ENCODE peak calls at places on chromosomes 7 and 10, in seven cellular contexts. H is omental fat pad, U is NCI-H2171 treated with DMSO at 0.1 percent for 48 hours, T is neural crest cell, Z is fibroblast of lung, W is substantia nigra, E is colonic mucosa. V is an unnamed sample.

GRCh38 chr10:31697271-31698168 is 231.1 kb downstream of the ARHGAP12 start:
- DNase-seq in H (peak), U (peak), T (no peak), Z (peak), W (peak), E (peak), V (peak)

GRCh38 chr10:114291516-114291915 is 52.5 kb downstream of the VWA2 start:
- DNase-seq in H (no peak), U (no peak), T (no peak), Z (no peak), W (no peak), E (no peak), V (no peak)

GRCh38 chr10:60266513-60266912 is 123.2 kb downstream of the ANK3 start:
- DNase-seq in H (no peak), U (no peak), T (no peak), Z (no peak), W (no peak), E (no peak), V (no peak)

GRCh38 chr7:89334785-89335184 is 539.2 kb upstream of the TEX47 start:
- DNase-seq in H (no peak), U (no peak), T (no peak), Z (no peak), W (no peak), E (no peak), V (no peak)

GRCh38 chr10:75180592-75180991 is 30.0 kb upstream of the VDAC2 start:
- DNase-seq in H (no peak), U (no peak), T (no peak), Z (peak), W (no peak), E (no peak), V (no peak)

GRCh38 chr10:61890430-61890829 is 11.1 kb upstream of the ARID5B start:
- DNase-seq in H (no peak), U (no peak), T (no peak), Z (peak), W (no peak), E (no peak), V (no peak)

GRCh38 chr7:97006146-97006950 is 995 bp downstream of the DLX6 start:
- DNase-seq in H (no peak), U (peak), T (no peak), Z (peak), W (no peak), E (no peak), V (no peak)

GRCh38 chr7:7524121-7524520 is 11.6 kb downstream of the COL28A1 start:
- DNase-seq in H (no peak), U (no peak), T (no peak), Z (no peak), W (no peak), E (no peak), V (no peak)

GRCh38 chr10:71975087-71975890 is 11.1 kb downstream of the CHST3 start:
- DNase-seq in H (no peak), U (no peak), T (no peak), Z (no peak), W (peak), E (peak), V (no peak)

GRCh38 chr10:92972066-92972870 is 88.3 kb upstream of the CYP26C1 start:
- DNase-seq in H (no peak), U (no peak), T (no peak), Z (peak), W (no peak), E (peak), V (peak)

GRCh38 chr7:55441668-55442305 is 76.7 kb downstream of the LANCL2 start:
- DNase-seq in H (no peak), U (no peak), T (no peak), Z (peak), W (no peak), E (no peak), V (peak)

GRCh38 chr7:41096921-41097320 is 606.0 kb downstream of the INHBA start:
- DNase-seq in H (no peak), U (no peak), T (no peak), Z (peak), W (no peak), E (no peak), V (no peak)

GRCh38 chr7:137694405-137694804 is 152.4 kb downstream of the DGKI start:
- DNase-seq in H (no peak), U (peak), T (no peak), Z (no peak), W (no peak), E (no peak), V (no peak)

GRCh38 chr10:74900297-74900696 is 73.9 kb downstream of the KAT6B start:
- DNase-seq in H (no peak), U (no peak), T (no peak), Z (no peak), W (no peak), E (no peak), V (no peak)

GRCh38 chr7:32089678-32090077 is 19.5 kb upstream of the PDE1C start:
- DNase-seq in H (no peak), U (no peak), T (no peak), Z (peak), W (no peak), E (no peak), V (no peak)

GRCh38 chr7:66859794-66860645 is 61.0 kb upstream of the TMEM248 start:
- DNase-seq in H (no peak), U (no peak), T (no peak), Z (peak), W (no peak), E (no peak), V (no peak)

GRCh38 chr7:92071032-92071431 is 63.2 kb downstream of the CYP51A1 start:
- DNase-seq in H (no peak), U (no peak), T (no peak), Z (no peak), W (no peak), E (peak), V (no peak)

GRCh38 chr7:43562383-43562782 is 20.5 kb upstream of the STK17A start:
- DNase-seq in H (no peak), U (no peak), T (no peak), Z (no peak), W (no peak), E (no peak), V (no peak)

GRCh38 chr7:75951506-75951905 is 36.6 kb downstream of the POR start:
- DNase-seq in H (no peak), U (no peak), T (no peak), Z (peak), W (no peak), E (no peak), V (no peak)

GRCh38 chr10:133391761-133392518 is 2.0 kb upstream of the MTG1 start:
- DNase-seq in H (no peak), U (no peak), T (no peak), Z (no peak), W (no peak), E (no peak), V (no peak)

GRCh38 chr7:87702326-87702725 is 74.1 kb downstream of the RUNDC3B start:
- DNase-seq in H (no peak), U (no peak), T (no peak), Z (peak), W (no peak), E (no peak), V (peak)

GRCh38 chr10:95906675-95907453 is 911 bp upstream of the CC2D2B start:
- DNase-seq in H (peak), U (peak), T (peak), Z (peak), W (peak), E (peak), V (peak)

GRCh38 chr7:140478361-140479061 is 794 bp downstream of the MKRN1 start:
- DNase-seq in H (no peak), U (peak), T (peak), Z (peak), W (peak), E (peak), V (no peak)